ENCODE peak calls at places on chromosomes 11 and 22, in seven cellular contexts. X, D, U, P, O, B and Q are unnamed samples.

GRCh38 chr22:17633217-17633997 is 4.9 kb upstream of the ATP6V1E1 start:
- DNase-seq in X (peak), D (no peak), U (no peak), P (peak), O (no peak), B (no peak), Q (no peak)

GRCh38 chr11:15038963-15039362 is 34.4 kb upstream of the CALCB start:
- DNase-seq in X (peak), D (peak), U (no peak), P (peak), O (no peak), B (no peak), Q (no peak)

GRCh38 chr11:134454146-134454690 is 42.2 kb upstream of the B3GAT1 start:
- DNase-seq in X (no peak), D (no peak), U (no peak), P (no peak), O (no peak), B (no peak), Q (no peak)

GRCh38 chr22:43628253-43628649 is 183.9 kb downstream of the EFCAB6 start:
- DNase-seq in X (no peak), D (no peak), U (no peak), P (no peak), O (no peak), B (no peak), Q (no peak)

GRCh38 chr22:47031628-47031915 is 269.1 kb downstream of the TBC1D22A start:
- DNase-seq in X (no peak), D (no peak), U (no peak), P (no peak), O (no peak), B (no peak), Q (no peak)

GRCh38 chr11:86192858-86193257 is 51.7 kb upstream of the EED start:
- DNase-seq in X (no peak), D (no peak), U (no peak), P (no peak), O (peak), B (no peak), Q (no peak)

GRCh38 chr22:38524434-38524833 is 18.3 kb upstream of the DDX17 start:
- DNase-seq in X (no peak), D (no peak), U (no peak), P (no peak), O (no peak), B (no peak), Q (no peak)

GRCh38 chr22:16960884-16961249 is 47.2 kb downstream of the GAB4 start:
- DNase-seq in X (no peak), D (no peak), U (no peak), P (no peak), O (no peak), B (no peak), Q (no peak)

GRCh38 chr22:24834845-24835570 is 29.0 kb downstream of the SGSM1 start:
- DNase-seq in X (peak), D (no peak), U (no peak), P (no peak), O (no peak), B (no peak), Q (no peak)

GRCh38 chr11:47946682-47947575 is 33.4 kb upstream of the PTPRJ start:
- DNase-seq in X (peak), D (peak), U (no peak), P (peak), O (no peak), B (peak), Q (peak)

GRCh38 chr22:37526376-37526775 is 7.2 kb upstream of the CARD10 start:
- DNase-seq in X (peak), D (no peak), U (no peak), P (peak), O (no peak), B (no peak), Q (no peak)

GRCh38 chr11:65381721-65382035 is 768 bp downstream of the SLC25A45 start:
- DNase-seq in X (peak), D (no peak), U (no peak), P (peak), O (no peak), B (no peak), Q (no peak)

GRCh38 chr11:114073506-114074381 is 14.2 kb downstream of the ZBTB16 start:
- DNase-seq in X (no peak), D (no peak), U (no peak), P (no peak), O (no peak), B (no peak), Q (no peak)

GRCh38 chr11:69356703-69357457 is 62.9 kb downstream of the MYEOV start:
- DNase-seq in X (no peak), D (no peak), U (no peak), P (no peak), O (no peak), B (peak), Q (peak)

GRCh38 chr22:23060612-23061400 is 9.5 kb upstream of the GNAZ start:
- DNase-seq in X (no peak), D (no peak), U (no peak), P (no peak), O (no peak), B (peak), Q (no peak)

GRCh38 chr11:111384494-111384893 is 5.4 kb upstream of the POU2AF1 start:
- DNase-seq in X (no peak), D (no peak), U (no peak), P (no peak), O (no peak), B (no peak), Q (no peak)

GRCh38 chr11:84634309-84634708 is 992.8 kb downstream of the DLG2 start:
- DNase-seq in X (no peak), D (no peak), U (no peak), P (no peak), O (peak), B (no peak), Q (no peak)

GRCh38 chr11:58784995-58785394 is 53.3 kb upstream of the GLYAT start:
- DNase-seq in X (no peak), D (no peak), U (no peak), P (no peak), O (no peak), B (no peak), Q (no peak)

GRCh38 chr22:37334859-37335818 is 52.8 kb downstream of the CYTH4 start:
- DNase-seq in X (no peak), D (no peak), U (peak), P (no peak), O (no peak), B (no peak), Q (no peak)

GRCh38 chr11:113369411-113369810 is 18.2 kb upstream of the ANKK1 start:
- DNase-seq in X (no peak), D (no peak), U (no peak), P (no peak), O (no peak), B (no peak), Q (no peak)

GRCh38 chr22:43228330-43228729 is 41.4 kb upstream of the TTLL12 start:
- DNase-seq in X (peak), D (peak), U (peak), P (peak), O (no peak), B (peak), Q (peak)

GRCh38 chr11:36774603-36775002 is 176.6 kb upstream of the RAG2 start:
- DNase-seq in X (peak), D (no peak), U (no peak), P (peak), O (no peak), B (no peak), Q (no peak)